ENCODE peak calls at places on chromosome 17, in four cellular contexts. R, T, Z and E are unnamed samples.

GRCh38 chr17:59357929-59358328 is 26.5 kb downstream of the YPEL2 start:
- ATAC-seq in R (no peak), Z (no peak), T (no peak), E (peak; percentile 53)

GRCh38 chr17:31404028-31404949 is 12.8 kb downstream of the RAB11FIP4 start:
- ATAC-seq in T (no peak), R (no peak), Z (no peak), E (no peak)

GRCh38 chr17:61411114-61411943 is 11.7 kb downstream of the TBX2 start:
- ATAC-seq in Z (no peak), R (peak; percentile 8), T (peak; percentile 8), E (peak; percentile 46)

GRCh38 chr17:16872836-16873653 is 98.9 kb downstream of the TNFRSF13B start:
- ATAC-seq in Z (peak; percentile 55), R (peak; percentile 37), T (peak; percentile 54), E (no peak)

GRCh38 chr17:7195971-7196370 is 16.8 kb upstream of the ASGR1 start:
- ATAC-seq in T (no peak), Z (no peak), R (no peak), E (no peak)

GRCh38 chr17:30838187-30838807 is 6.5 kb downstream of the ATAD5 start:
- ATAC-seq in Z (no peak), T (no peak), R (no peak), E (no peak)

GRCh38 chr17:35748323-35748960 is 4.6 kb downstream of the GAS2L2 start:
- ATAC-seq in Z (no peak), T (no peak), R (no peak), E (no peak)

GRCh38 chr17:49667854-49668253 is 10.0 kb downstream of the SPOP start:
- ATAC-seq in T (no peak), R (no peak), Z (no peak), E (no peak)

GRCh38 chr17:79843917-79844815 is 4.9 kb upstream of the CBX4 start:
- ATAC-seq in Z (no peak), R (no peak), T (no peak), E (peak; percentile 66)

GRCh38 chr17:70298929-70299529 is 129.7 kb downstream of the KCNJ2 start:
- ATAC-seq in R (no peak), Z (no peak), T (no peak), E (no peak)